ENCODE peak calls at places on chromosomes 6 and 20, in ten cellular contexts. H is OCI-LY7; L is nephron progenitor cell; A is activated CD8-positive, alpha-beta memory T cell treated with anti-CD3 and anti-CD28 coated beads for 1 hour; P is heart left ventricle; B is AG08396; D is NCI-H2081; I is WTC11; S is kidney glomerular epithelial cell; G is psoas muscle. U is an unnamed sample.

GRCh38 chr20:51400051-51400926 is 142.2 kb downstream of the NFATC2 start:
- DNase-seq in P (no peak), D (no peak), G (no peak), S (no peak), H (peak; percentile 81), L (no peak), A (peak; percentile 27), I (no peak), B (no peak), U (peak; percentile 33)

GRCh38 chr6:130537447-130537846 is 171.6 kb downstream of the TMEM200A start:
- DNase-seq in L (no peak), H (no peak), G (no peak), A (no peak), I (no peak), D (no peak), P (no peak), B (no peak), S (no peak), U (no peak)

GRCh38 chr6:160355001-160355400 is 6.8 kb downstream of the SLC22A3 start:
- DNase-seq in B (no peak), G (no peak), L (no peak), A (no peak), I (no peak), S (peak; percentile 31), D (no peak), P (no peak), H (no peak), U (no peak)

GRCh38 chr20:21019831-21020655 is 86.1 kb downstream of the LINC00237 start:
- DNase-seq in S (no peak), G (no peak), A (no peak), L (peak; percentile 4), P (no peak), I (no peak), H (no peak), B (no peak), D (no peak), U (no peak)

GRCh38 chr6:31010393-31011060 is at the start of gene MUC22:
- DNase-seq in D (no peak), P (no peak), S (peak; percentile 35), B (peak; percentile 69), G (no peak), H (no peak), L (no peak), I (no peak), A (no peak), U (no peak)

GRCh38 chr6:46138281-46138680 is 8.5 kb downstream of the ENPP4 start:
- DNase-seq in S (no peak), L (no peak), P (no peak), H (peak; percentile 7), G (no peak), I (no peak), B (no peak), A (no peak), D (no peak), U (no peak)

GRCh38 chr6:140253096-140253495 is 878.6 kb upstream of the CITED2 start:
- DNase-seq in P (no peak), B (no peak), G (no peak), I (no peak), D (no peak), L (no peak), S (peak; percentile 1), A (no peak), H (no peak), U (no peak)

GRCh38 chr6:72748759-72749158 is 126.9 kb downstream of the KCNQ5 start:
- DNase-seq in P (no peak), B (peak; percentile 44), H (no peak), S (peak; percentile 74), I (no peak), L (no peak), D (no peak), A (no peak), G (no peak), U (no peak)

GRCh38 chr6:29504961-29505360 is 17.2 kb upstream of the MAS1L start:
- DNase-seq in B (no peak), S (no peak), G (no peak), L (no peak), I (no peak), A (no peak), D (no peak), H (no peak), P (no peak), U (no peak)

GRCh38 chr6:166900130-166900708 is 56.1 kb downstream of the RNASET2 start:
- DNase-seq in A (no peak), B (no peak), H (no peak), L (no peak), S (no peak), D (no peak), G (no peak), P (no peak), I (no peak), U (no peak)

GRCh38 chr20:18585134-18585533 is 2.7 kb upstream of the DTD1 start:
- DNase-seq in S (peak; percentile 90), H (no peak), P (no peak), D (no peak), B (no peak), L (no peak), I (peak; percentile 31), G (no peak), A (no peak), U (no peak)

GRCh38 chr6:33904050-33904827 is 100.4 kb upstream of the MLN start:
- DNase-seq in P (no peak), H (no peak), A (peak; percentile 51), L (peak; percentile 26), B (no peak), I (no peak), S (no peak), G (no peak), D (no peak), U (peak; percentile 96)

GRCh38 chr20:8431538-8432434 is 299.7 kb downstream of the PLCB1 start:
- DNase-seq in G (peak; percentile 67), P (peak; percentile 84), L (no peak), D (peak; percentile 92), H (no peak), I (peak; percentile 14), B (no peak), A (no peak), S (peak; percentile 77), U (no peak)